ENCODE peak calls at places on chromosomes 11 and 22, in six cellular contexts. P is neural crest cell; T is activated CD8-positive, alpha-beta memory T cell treated with anti-CD3 and anti-CD28 coated beads, Interleukin-2, amount 50 U/mL, for 48 hours; F is AG08395; Q is GM04504; G is naive B cell. D is an unnamed sample.
A peak's percentile ranks its signal among the peaks of the same experiment; 100 is the strongest.

GRCh38 chr22:43142881-43143562 is at the start of gene MCAT:
- DNase-seq in G (peak; percentile 88), P (peak; percentile 65), F (peak; percentile 92), T (peak; percentile 94), Q (peak; percentile 35), D (peak; percentile 63)

GRCh38 chr11:65862941-65863888 is 3.0 kb downstream of the MUS81 start:
- DNase-seq in Q (no peak), T (peak; percentile 49), G (no peak), F (no peak), P (no peak), D (no peak)

GRCh38 chr11:113638378-113638777 is 67.7 kb downstream of the TMPRSS5 start:
- DNase-seq in Q (no peak), G (no peak), T (no peak), F (no peak), P (no peak), D (no peak)

GRCh38 chr11:47433991-47434786 is 8.0 kb upstream of the PSMC3 start:
- DNase-seq in Q (peak; percentile 91), T (no peak), G (no peak), P (no peak), F (peak; percentile 90), D (no peak)

GRCh38 chr22:19240813-19241592 is 50.5 kb downstream of the CLTCL1 start:
- DNase-seq in T (no peak), Q (no peak), G (no peak), P (no peak), F (no peak), D (no peak)

GRCh38 chr11:72570893-72571741 is 103.1 kb downstream of the PDE2A start:
- DNase-seq in T (peak; percentile 34), Q (no peak), F (no peak), P (no peak), G (no peak), D (no peak)

GRCh38 chr11:65489706-65490310 is 9.0 kb upstream of the MALAT1 start:
- DNase-seq in F (no peak), Q (no peak), T (no peak), P (no peak), G (no peak), D (no peak)

GRCh38 chr11:73950869-73951710 is at the start of gene DNAJB13:
- DNase-seq in Q (no peak), G (peak; percentile 44), P (peak; percentile 47), F (peak; percentile 83), T (no peak), D (no peak)

GRCh38 chr11:134486704-134487103 is 74.7 kb upstream of the B3GAT1 start:
- DNase-seq in P (no peak), T (peak; percentile 40), G (no peak), Q (no peak), F (no peak), D (no peak)

GRCh38 chr22:50400406-50400805 is 57.3 kb downstream of the PPP6R2 start:
- DNase-seq in G (no peak), P (no peak), T (no peak), F (no peak), Q (no peak), D (no peak)

GRCh38 chr22:37822079-37822833 is 926 bp upstream of the GALR3 start:
- DNase-seq in Q (no peak), P (no peak), G (no peak), F (no peak), T (no peak), D (no peak)

GRCh38 chr11:74055938-74056337 is 47.1 kb upstream of the UCP3 start:
- DNase-seq in T (no peak), F (peak; percentile 60), P (no peak), G (no peak), Q (no peak), D (no peak)

D was measured in stimulated activated CD4-positive, alpha-beta T cell treated with anti-CD3 and anti-CD28 coated beads, Interleukin-15, amount 100 ng/mL, for 1 hour.